ENCODE peak calls at places on chromosomes 6 and 20, in five cellular contexts. M is fibroblast of the aortic adventitia, Q is prostate gland, A is pancreas, N is left lung. X is an unnamed sample.

GRCh38 chr20:38825901-38826625 is 20.6 kb downstream of the PPP1R16B start:
- DNase-seq in M (peak; percentile 42), Q (no peak), A (no peak), N (no peak), X (peak; percentile 54)

GRCh38 chr6:113490356-113490755 is 366.8 kb upstream of the MARCKS start:
- DNase-seq in M (no peak), Q (peak; percentile 7), A (no peak), N (no peak), X (no peak)

GRCh38 chr6:85641522-85641915 is 1.2 kb downstream of the SYNCRIP start:
- DNase-seq in M (no peak), Q (no peak), A (no peak), N (no peak), X (peak; percentile 37)

GRCh38 chr6:161444464-161444863 is 170.6 kb upstream of the AGPAT4 start:
- DNase-seq in M (peak; percentile 38), Q (no peak), A (peak; percentile 69), N (no peak), X (peak; percentile 52)

GRCh38 chr20:4606046-4606445 is 115.7 kb upstream of the PRND start:
- DNase-seq in M (no peak), Q (no peak), A (no peak), N (no peak), X (no peak)

GRCh38 chr20:2825770-2826169 is 9.6 kb downstream of the TMEM239 start:
- DNase-seq in M (no peak), Q (no peak), A (no peak), N (no peak), X (no peak)

GRCh38 chr20:41989935-41990635 is 371.9 kb upstream of the CHD6 start:
- DNase-seq in M (no peak), Q (no peak), A (no peak), N (no peak), X (no peak)

GRCh38 chr20:24700166-24700860 is 230.9 kb downstream of the SYNDIG1 start:
- DNase-seq in M (no peak), Q (no peak), A (no peak), N (no peak), X (no peak)

GRCh38 chr6:160996316-160996715 is 4.7 kb downstream of the MAP3K4 start:
- DNase-seq in M (no peak), Q (no peak), A (no peak), N (no peak), X (no peak)

GRCh38 chr20:56995635-56996075 is 270.8 kb downstream of the BMP7 start:
- DNase-seq in M (no peak), Q (no peak), A (no peak), N (peak; percentile 67), X (peak; percentile 2)

GRCh38 chr6:39882567-39882953 is 51.7 kb downstream of the MOCS1 start:
- DNase-seq in M (peak; percentile 99), Q (no peak), A (no peak), N (no peak), X (peak; percentile 91)
- H3K4me3 ChIP-seq in M (peak overlapping the region; percentile 7), Q (no peak overlapping the region), A (no peak overlapping the region), N (no peak overlapping the region), X (no peak overlapping the region)

DNA sequence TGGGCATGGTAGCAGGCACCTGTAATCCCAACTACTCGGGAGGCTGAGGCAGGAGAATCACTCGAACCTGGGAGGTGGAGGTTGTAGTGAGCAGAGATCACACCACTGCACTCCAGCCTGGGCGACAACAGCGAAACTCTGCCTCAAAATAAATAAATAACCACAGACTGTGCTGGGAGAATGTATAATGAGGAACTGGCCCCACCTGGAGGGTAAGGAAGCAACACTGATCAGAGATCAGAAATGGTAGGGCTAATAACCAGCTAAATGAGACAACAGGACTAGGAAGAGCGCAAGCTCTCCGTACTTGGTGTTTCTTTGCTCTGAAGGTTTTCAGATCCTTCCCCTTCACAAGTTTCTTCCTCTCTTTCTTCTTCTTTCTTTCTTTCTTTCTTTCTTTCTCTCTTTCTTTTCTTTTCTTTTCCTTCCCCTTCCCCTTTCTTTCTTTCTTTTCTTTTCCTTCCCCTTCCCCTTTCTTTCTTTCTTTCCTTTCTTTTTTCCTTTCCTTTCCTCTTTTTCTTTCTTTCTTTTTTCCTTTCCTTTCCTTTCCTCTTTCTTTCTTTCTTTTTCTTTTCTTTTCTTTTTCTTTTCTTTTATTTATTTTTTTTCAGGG is 14.6 kb downstream of the CCM2L start:
- DNase-seq in M (no peak), Q (no peak), A (no peak), N (no peak), X (no peak)
- TF ChIP-seq CTCF in M (no peak), Q (no peak), A (no peak), N (no peak), X (no peak)

GRCh38 chr6:26092443-26092842 is 5.2 kb downstream of the HFE start:
- DNase-seq in M (no peak), Q (no peak), A (no peak), N (no peak), X (no peak)

GRCh38 chr6:26086214-26086613 is 1.0 kb upstream of the HFE start:
- DNase-seq in M (no peak), Q (no peak), A (no peak), N (no peak), X (no peak)

GRCh38 chr6:26087284-26088115 is at the start of gene HFE:
- DNase-seq in M (peak; percentile 70), Q (peak; percentile 47), A (peak; percentile 61), N (peak; percentile 87), X (peak; percentile 65)

GRCh38 chr6:26089272-26089671 is 2.0 kb downstream of the HFE start:
- DNase-seq in M (peak; percentile 59), Q (no peak), A (no peak), N (no peak), X (no peak)

DNA sequence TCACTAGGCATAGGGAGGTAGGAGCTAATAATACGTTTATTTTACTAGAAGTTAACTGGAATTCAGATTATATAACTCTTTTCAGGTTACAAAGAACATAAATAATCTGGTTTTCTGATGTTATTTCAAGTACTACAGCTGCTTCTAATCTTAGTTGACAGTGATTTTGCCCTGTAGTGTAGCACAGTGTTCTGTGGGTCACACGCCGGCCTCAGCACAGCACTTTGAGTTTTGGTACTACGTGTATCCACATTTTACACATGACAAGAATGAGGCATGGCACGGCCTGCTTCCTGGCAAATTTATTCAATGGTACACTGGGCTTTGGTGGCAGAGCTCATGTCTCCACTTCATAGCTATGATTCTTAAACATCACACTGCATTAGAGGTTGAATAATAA is 1.1 kb downstream of the HFE start:
- DNase-seq in M (peak; percentile 32), Q (no peak), A (no peak), N (no peak), X (peak; percentile 28)
- H3K4me3 ChIP-seq in M (peak overlapping the region; percentile 84), Q (no peak overlapping the region), A (no peak overlapping the region), N (peak overlapping the region; percentile 65), X (peak overlapping the region; percentile 84)

GRCh38 chr6:52362443-52363221 is 681 bp downstream of the PAQR8 start:
- DNase-seq in M (no peak), Q (no peak), A (peak; percentile 22), N (peak; percentile 86), X (peak; percentile 10)
- TF ChIP-seq CTCF in M (peak; percentile 30), Q (no peak), A (no peak), N (no peak), X (no peak)

GRCh38 chr6:127520061-127520460 is 926 bp upstream of the MTCL3 start:
- DNase-seq in M (peak; percentile 46), Q (no peak), A (no peak), N (no peak), X (peak; percentile 33)
- H3K4me3 ChIP-seq in M (no peak overlapping the region), Q (no peak overlapping the region), A (no peak overlapping the region), N (no peak overlapping the region), X (no peak overlapping the region)

GRCh38 chr20:45080867-45081616 is 19.9 kb downstream of the KCNS1 start:
- DNase-seq in M (no peak), Q (no peak), A (no peak), N (no peak), X (no peak)
- TF ChIP-seq CTCF in M (peak; percentile 54), Q (no peak), A (no peak), N (no peak), X (peak; percentile 47)

GRCh38 chr6:28224131-28225055 is 682 bp upstream of the ZSCAN9 start:
- DNase-seq in M (no peak), Q (no peak), A (no peak), N (no peak), X (no peak)
- H3K4me3 ChIP-seq in M (peak overlapping the region; percentile 83), Q (peak overlapping the region; percentile 77), A (peak overlapping the region; percentile 76), N (peak overlapping the region; percentile 66), X (peak overlapping the region; percentile 78)

GRCh38 chr6:102907181-102907580 is 1513.7 kb downstream of the GRIK2 start:
- DNase-seq in M (no peak), Q (no peak), A (no peak), N (no peak), X (no peak)
- TF ChIP-seq CTCF in M (no peak), Q (no peak), A (no peak), N (no peak), X (no peak)